ENCODE peak calls at places on chromosomes 5 and 9, in six cellular contexts. I, H, M, U, X and T are unnamed samples.

GRCh38 chr9:92292338-92293074 is 991 bp downstream of the IARS1 start:
- DNase-seq in H (peak; percentile 36), I (no peak), U (peak; percentile 50), M (peak; percentile 9), X (no peak), T (peak; percentile 42)

GRCh38 chr5:133113331-133114061 is 61.7 kb downstream of the HSPA4 start:
- DNase-seq in H (no peak), I (no peak), M (no peak), X (no peak), U (no peak), T (peak; percentile 42)

GRCh38 chr5:140251527-140251973 is 51.4 kb downstream of the PFDN1 start:
- DNase-seq in I (peak; percentile 81), M (peak; percentile 44), X (peak; percentile 67), U (peak; percentile 98), H (peak; percentile 96), T (peak; percentile 72)

GRCh38 chr5:96259211-96259772 is 173.8 kb downstream of the PCSK1 start:
- DNase-seq in M (peak; percentile 57), U (peak; percentile 52), X (no peak), I (peak; percentile 10), H (peak; percentile 77), T (peak; percentile 62)

GRCh38 chr5:125120012-125120411 is 373.6 kb upstream of the ZNF608 start:
- DNase-seq in X (no peak), U (no peak), H (no peak), I (peak; percentile 50), M (no peak), T (no peak)

GRCh38 chr9:136671646-136672430 is 9.1 kb downstream of the EGFL7 start:
- DNase-seq in U (no peak), M (no peak), X (no peak), H (peak; percentile 18), I (peak; percentile 35), T (peak; percentile 66)

GRCh38 chr9:124861342-124862229 is at the start of the genes ARPC5L and RPL35:
- DNase-seq in I (peak; percentile 96), U (peak; percentile 94), X (peak; percentile 83), H (peak; percentile 88), M (peak; percentile 91), T (peak; percentile 98)

GRCh38 chr9:98357921-98358535 is 102.6 kb upstream of the TBC1D2 start:
- DNase-seq in M (peak; percentile 64), H (peak; percentile 66), I (no peak), X (no peak), U (no peak), T (peak; percentile 24)

GRCh38 chr9:122030357-122030756 is 62.8 kb downstream of the TTLL11 start:
- DNase-seq in I (no peak), U (no peak), H (no peak), X (no peak), M (no peak), T (no peak)

GRCh38 chr9:132008184-132008781 is 71.4 kb downstream of the MED27 start:
- DNase-seq in H (peak; percentile 77), I (no peak), U (peak; percentile 47), X (peak; percentile 15), M (no peak), T (peak; percentile 56)

GRCh38 chr5:61732376-61732775 is 400.3 kb downstream of the ZSWIM6 start:
- DNase-seq in M (peak; percentile 7), H (no peak), U (no peak), I (peak; percentile 8), X (no peak), T (no peak)
- H3K9ac ChIP-seq in M (no peak overlapping the region), H (no peak overlapping the region), U (no peak overlapping the region), I (no peak overlapping the region), X (no peak overlapping the region), T (no peak overlapping the region)

GRCh38 chr5:34625246-34625645 is 30.9 kb upstream of the RAI14 start:
- DNase-seq in M (no peak), U (peak; percentile 26), H (no peak), I (no peak), X (no peak), T (no peak)

GRCh38 chr5:34621280-34622045 is 34.7 kb upstream of the RAI14 start:
- DNase-seq in U (no peak), H (no peak), M (no peak), X (no peak), I (no peak), T (peak; percentile 78)

GRCh38 chr5:34624711-34625110 is 31.4 kb upstream of the RAI14 start:
- DNase-seq in H (no peak), M (no peak), U (no peak), X (no peak), I (no peak), T (no peak)

GRCh38 chr5:34620185-34620584 is 35.9 kb upstream of the RAI14 start:
- DNase-seq in I (no peak), U (peak; percentile 46), X (no peak), M (no peak), H (no peak), T (no peak)

GRCh38 chr5:34622046-34622435 is 34.1 kb upstream of the RAI14 start:
- DNase-seq in H (no peak), I (no peak), M (peak; percentile 45), X (no peak), U (peak; percentile 35), T (peak; percentile 86)
- H3K9ac ChIP-seq in H (no peak overlapping the region), I (no peak overlapping the region), M (no peak overlapping the region), X (no peak overlapping the region), U (peak overlapping the region; percentile 68), T (peak overlapping the region; percentile 48)

GRCh38 chr5:173458819-173459218 is 130.6 kb upstream of the STC2 start:
- DNase-seq in H (peak; percentile 55), X (no peak), M (peak; percentile 85), U (peak; percentile 84), I (no peak), T (peak; percentile 72)

GRCh38 chr5:173457482-173457881 is 129.3 kb upstream of the STC2 start:
- DNase-seq in H (peak; percentile 21), X (no peak), U (peak; percentile 86), M (no peak), I (no peak), T (peak; percentile 27)

GRCh38 chr5:173454764-173455598 is 126.8 kb upstream of the STC2 start:
- DNase-seq in M (peak; percentile 97), U (peak; percentile 100), H (peak; percentile 99), I (peak; percentile 34), X (peak; percentile 95), T (peak; percentile 94)

GRCh38 chr5:173455599-173455957 is 127.4 kb upstream of the STC2 start:
- DNase-seq in U (no peak), X (no peak), H (no peak), M (no peak), I (no peak), T (no peak)

GRCh38 chr5:173456751-173457171 is 128.5 kb upstream of the STC2 start:
- DNase-seq in U (peak; percentile 97), X (no peak), I (no peak), M (peak; percentile 37), H (peak; percentile 98), T (no peak)
- H3K9ac ChIP-seq in U (no peak overlapping the region), X (peak overlapping the region; percentile 55), I (no peak overlapping the region), M (no peak overlapping the region), H (peak overlapping the region; percentile 90), T (peak overlapping the region; percentile 9)

DNA sequence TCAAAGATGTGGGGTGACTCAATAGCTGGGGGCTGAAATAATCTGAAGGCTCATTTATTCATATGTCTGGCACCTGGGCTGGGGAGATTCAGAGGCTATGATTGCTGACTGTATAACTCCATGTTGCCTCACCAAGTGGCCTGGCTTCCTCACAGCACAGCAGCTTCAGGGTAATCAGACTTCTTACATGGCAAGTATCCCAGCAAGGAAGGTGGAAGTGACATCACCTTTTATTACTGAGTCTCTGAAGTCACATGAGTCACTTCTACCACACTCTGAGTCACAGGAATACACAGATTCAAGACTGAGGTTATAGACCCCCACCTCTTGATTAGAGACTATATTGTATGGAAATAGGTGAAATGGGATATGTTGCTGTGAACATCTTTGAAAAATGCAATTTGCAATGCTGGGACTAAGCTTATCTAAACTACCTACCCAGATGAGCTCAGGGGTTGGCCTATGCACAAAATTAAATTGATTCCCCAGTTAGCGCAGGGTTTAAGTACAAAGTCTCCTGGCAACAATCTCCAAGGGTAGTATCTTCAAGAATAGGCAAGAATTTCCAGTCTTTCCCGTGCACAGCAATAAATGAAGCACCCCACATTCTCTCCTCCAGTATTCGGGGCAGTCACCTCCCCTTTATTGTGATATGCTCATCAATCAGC is 553.1 kb downstream of the LRRC70 start:
- DNase-seq in M (peak; percentile 73), I (peak; percentile 48), X (no peak), H (peak; percentile 86), U (peak; percentile 36), T (no peak)
- H3K9ac ChIP-seq in M (no peak overlapping the region), I (no peak overlapping the region), X (no peak overlapping the region), H (peak overlapping the region; percentile 28), U (no peak overlapping the region), T (no peak overlapping the region)

DNA sequence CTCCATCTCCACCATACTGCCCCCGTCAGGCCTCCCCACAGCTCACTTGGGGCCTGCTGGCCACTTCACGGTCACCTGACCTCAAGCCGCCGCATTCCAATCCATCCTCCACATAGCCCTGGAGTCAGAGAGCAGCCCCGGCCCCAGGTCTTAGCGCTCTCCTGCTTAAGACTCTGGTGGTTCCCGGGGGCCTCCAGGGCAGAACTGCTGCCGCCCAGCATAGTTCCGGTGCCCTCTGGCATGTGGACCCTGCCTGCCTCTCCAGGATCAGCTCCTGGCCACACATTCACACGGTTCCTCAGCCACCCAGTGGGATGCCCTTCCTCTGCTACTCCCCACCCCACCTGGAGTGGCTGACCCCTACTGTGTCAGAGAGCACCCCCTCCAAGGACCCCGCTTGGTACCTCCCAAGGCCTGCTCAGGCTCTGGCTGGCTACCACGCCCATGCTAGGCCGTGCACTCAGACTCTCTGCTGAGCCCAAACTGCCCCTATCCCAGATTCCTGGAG is 8.7 kb downstream of the PHYKPL start:
- DNase-seq in X (no peak), H (no peak), M (no peak), I (peak; percentile 87), U (no peak), T (no peak)
- H3K9ac ChIP-seq in X (no peak overlapping the region), H (no peak overlapping the region), M (no peak overlapping the region), I (no peak overlapping the region), U (no peak overlapping the region), T (no peak overlapping the region)